ENCODE peak calls at places on chromosomes 7 and 10, in ten cellular contexts. J is GM12878, O is epithelial cell of esophagus, D is AG04450, X is cardiac fibroblast, Q is fibroblast of mammary gland, Y is dorsolateral prefrontal cortex, B is fibroblast of pulmonary artery, F is NT2/D1, L is SK-N-SH. C is an unnamed sample.

GRCh38 chr10:124290095-124290795 is 128.5 kb downstream of the OAT start:
- DNase-seq in X (peak; percentile 40), Q (peak; percentile 13), O (no peak), J (peak; percentile 80), L (no peak), F (no peak), Y (no peak), B (peak; percentile 23), D (no peak), C (peak; percentile 85)

GRCh38 chr10:67923551-67923950 is 39.1 kb downstream of the SIRT1 start:
- DNase-seq in Y (no peak), O (peak; percentile 25), Q (peak; percentile 56), D (no peak), F (no peak), X (peak; percentile 35), B (no peak), J (no peak), L (no peak), C (no peak)

GRCh38 chr7:36658603-36659516 is 65.4 kb downstream of the AOAH start:
- DNase-seq in L (no peak), B (peak; percentile 87), Y (no peak), D (peak; percentile 69), F (peak; percentile 89), Q (peak; percentile 92), X (peak; percentile 96), J (no peak), O (peak; percentile 97), C (no peak)

GRCh38 chr10:50536617-50537252 is 87.0 kb downstream of the SGMS1 start:
- DNase-seq in Y (no peak), D (no peak), O (peak; percentile 76), B (peak; percentile 27), J (no peak), Q (peak; percentile 61), L (no peak), F (no peak), X (peak; percentile 77), C (no peak)

GRCh38 chr10:29702288-29703164 is 67.8 kb upstream of the SVIL start:
- DNase-seq in Q (no peak), L (no peak), B (peak; percentile 37), Y (no peak), F (no peak), X (no peak), D (no peak), O (no peak), J (no peak), C (no peak)

GRCh38 chr10:86591436-86591835 is 62.9 kb upstream of the OPN4 start:
- DNase-seq in J (no peak), F (no peak), B (no peak), O (no peak), X (no peak), D (no peak), Y (no peak), Q (no peak), L (no peak), C (no peak)

GRCh38 chr7:118590107-118590506 is 365.6 kb downstream of the ANKRD7 start:
- DNase-seq in L (no peak), J (no peak), Q (no peak), B (peak; percentile 0), X (no peak), O (peak; percentile 41), Y (no peak), F (peak; percentile 20), D (no peak), C (no peak)

GRCh38 chr7:15737586-15737985 is 51.1 kb upstream of the MEOX2 start:
- DNase-seq in J (no peak), F (no peak), Y (no peak), L (no peak), B (peak; percentile 63), D (no peak), Q (no peak), O (no peak), X (peak; percentile 38), C (no peak)

GRCh38 chr10:120981601-120982381 is 130.6 kb downstream of the WDR11 start:
- DNase-seq in L (no peak), J (no peak), Y (no peak), F (peak; percentile 30), X (no peak), O (no peak), D (no peak), Q (no peak), B (no peak), C (no peak)

GRCh38 chr10:120982507-120982906 is 131.3 kb downstream of the WDR11 start:
- DNase-seq in Y (no peak), D (no peak), X (no peak), F (no peak), J (no peak), Q (no peak), O (no peak), B (no peak), L (no peak), C (no peak)

GRCh38 chr10:120978589-120979252 is 127.6 kb downstream of the WDR11 start:
- DNase-seq in O (no peak), Q (peak; percentile 1), B (no peak), Y (no peak), X (peak; percentile 3), F (no peak), D (no peak), J (no peak), L (no peak), C (peak; percentile 2)

GRCh38 chr10:120979435-120980315 is 128.5 kb downstream of the WDR11 start:
- DNase-seq in X (no peak), Q (no peak), F (peak; percentile 18), B (no peak), Y (peak; percentile 38), L (peak; percentile 84), O (peak; percentile 72), D (no peak), J (no peak), C (no peak)

DNA sequence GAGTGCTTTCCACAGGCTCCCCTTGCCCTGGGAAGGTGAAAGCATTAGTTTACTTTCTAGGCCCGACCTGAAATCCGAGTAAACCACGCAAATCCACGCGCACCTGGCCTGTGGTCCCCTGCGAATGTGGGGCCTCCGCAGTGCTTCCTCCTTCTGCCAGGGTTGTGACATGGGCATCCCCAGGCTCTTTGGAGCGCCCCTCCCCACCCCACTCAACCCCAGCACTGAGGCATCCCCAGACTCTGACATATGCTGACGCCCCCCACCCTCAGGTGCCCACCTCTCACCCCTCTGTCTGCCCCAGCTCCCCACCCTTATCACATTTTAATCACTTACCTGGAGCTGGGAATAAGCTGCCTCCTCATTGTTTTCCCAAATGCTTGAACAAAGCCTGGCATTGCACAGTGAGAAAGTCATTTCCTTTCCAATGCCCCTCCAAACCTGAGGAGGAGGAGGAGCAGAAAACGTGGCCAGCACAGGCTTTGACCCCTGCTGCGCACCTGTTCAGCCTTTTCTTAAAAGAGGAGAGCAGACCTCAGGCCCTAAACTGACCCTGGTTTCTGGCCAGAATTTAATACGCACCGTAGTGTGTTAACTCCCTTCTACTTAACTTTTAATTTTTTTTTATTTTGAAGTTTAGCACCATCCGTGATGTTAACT is 129.3 kb downstream of the WDR11 start:
- DNase-seq in Q (no peak), J (no peak), Y (no peak), F (no peak), D (no peak), L (no peak), B (no peak), X (no peak), O (no peak), C (no peak)
- H3K4me3 ChIP-seq in Q (no peak overlapping the region), J (no peak overlapping the region), Y (no peak overlapping the region), F (peak overlapping the region; percentile 8), D (no peak overlapping the region), L (no peak overlapping the region), B (no peak overlapping the region), X (no peak overlapping the region), O (no peak overlapping the region), C (no peak overlapping the region)

GRCh38 chr7:143410523-143411004 is 1.9 kb upstream of the EPHA1 start:
- DNase-seq in Y (no peak), O (no peak), L (no peak), Q (peak; percentile 81), B (peak; percentile 88), J (no peak), F (peak; percentile 89), D (no peak), X (peak; percentile 74), C (no peak)
- H3K4me3 ChIP-seq in Y (no peak overlapping the region), O (no peak overlapping the region), L (no peak overlapping the region), Q (no peak overlapping the region), B (no peak overlapping the region), J (no peak overlapping the region), F (no peak overlapping the region), D (no peak overlapping the region), X (no peak overlapping the region), C (no peak overlapping the region)

GRCh38 chr10:5092375-5092774 is 1.8 kb upstream of the AKR1C3 start:
- DNase-seq in L (no peak), X (no peak), Q (no peak), J (no peak), B (no peak), D (no peak), F (no peak), O (no peak), Y (no peak), C (no peak)

GRCh38 chr10:5095687-5096086 is 1.5 kb downstream of the AKR1C3 start:
- DNase-seq in O (no peak), X (peak; percentile 31), J (no peak), Q (peak; percentile 35), Y (no peak), D (no peak), B (no peak), F (no peak), L (no peak), C (no peak)

GRCh38 chr10:5094265-5095205 is at the start of gene AKR1C3:
- DNase-seq in O (peak; percentile 82), J (no peak), L (peak; percentile 32), B (peak; percentile 89), Y (no peak), D (peak; percentile 38), X (peak; percentile 88), Q (peak; percentile 85), F (peak; percentile 27), C (peak; percentile 29)

GRCh38 chr10:5092848-5093790 is 1.1 kb upstream of the AKR1C3 start:
- DNase-seq in D (no peak), X (no peak), O (peak; percentile 81), Q (no peak), Y (no peak), L (no peak), B (no peak), F (no peak), J (no peak), C (no peak)

GRCh38 chr10:5096108-5096507 is 1.9 kb downstream of the AKR1C3 start:
- DNase-seq in Q (no peak), L (no peak), F (no peak), D (no peak), O (no peak), B (no peak), J (no peak), X (no peak), Y (no peak), C (no peak)
- H3K4me3 ChIP-seq in Q (peak overlapping the region; percentile 79), L (no peak overlapping the region), F (no peak overlapping the region), D (no peak overlapping the region), O (no peak overlapping the region), B (peak overlapping the region; percentile 68), J (no peak overlapping the region), X (peak overlapping the region; percentile 58), Y (peak overlapping the region; percentile 65), C (no peak overlapping the region)

GRCh38 chr10:92692697-92693533 is 3.2 kb downstream of the HHEX start:
- DNase-seq in B (no peak), Q (no peak), Y (no peak), O (no peak), F (no peak), X (no peak), L (no peak), J (no peak), D (no peak), C (no peak)

GRCh38 chr10:92693534-92693893 is 3.8 kb downstream of the HHEX start:
- DNase-seq in B (no peak), L (no peak), Q (no peak), J (no peak), F (no peak), D (no peak), Y (no peak), X (no peak), O (no peak), C (no peak)

GRCh38 chr10:92691042-92691590 is 1.4 kb downstream of the HHEX start:
- DNase-seq in O (no peak), J (no peak), X (peak; percentile 39), Y (no peak), B (no peak), L (no peak), F (no peak), D (no peak), Q (no peak), C (no peak)

GRCh38 chr10:92691591-92692084 is 1.9 kb downstream of the HHEX start:
- DNase-seq in J (no peak), L (no peak), D (no peak), Q (no peak), X (no peak), Y (no peak), B (no peak), F (no peak), O (no peak), C (no peak)

DNA sequence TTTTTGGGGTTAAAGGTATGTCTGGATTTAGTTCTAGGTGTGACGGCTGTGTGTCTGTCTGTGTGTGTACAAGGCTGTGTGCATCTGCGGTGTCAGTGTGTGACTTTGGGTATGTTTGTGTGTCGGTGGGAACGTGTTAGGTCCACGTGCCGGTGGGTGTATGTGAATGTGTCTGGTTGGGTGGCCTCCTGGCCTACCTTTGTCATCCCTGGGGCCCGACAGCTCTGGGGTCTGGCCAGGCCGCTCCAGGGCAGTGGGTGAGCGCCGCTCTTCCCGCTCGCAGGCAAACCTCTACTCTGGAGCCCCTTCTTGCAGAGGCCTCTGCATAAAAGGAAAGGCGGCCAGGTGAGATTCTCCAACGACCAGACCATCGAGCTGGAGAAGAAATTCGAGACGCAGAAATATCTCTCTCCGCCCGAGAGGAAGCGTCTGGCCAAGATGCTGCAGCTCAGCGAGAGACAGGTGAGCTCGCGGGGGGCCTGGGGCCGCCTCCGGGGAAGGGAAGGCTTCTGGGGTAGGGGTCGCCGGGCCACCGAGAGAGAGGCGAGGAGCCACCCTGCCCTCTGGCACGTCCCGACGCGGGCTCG is 2.4 kb downstream of the HHEX start:
- DNase-seq in L (no peak), J (no peak), X (no peak), F (no peak), O (no peak), Q (no peak), D (no peak), B (no peak), Y (no peak), C (no peak)
- H3K4me3 ChIP-seq in L (no peak overlapping the region), J (no peak overlapping the region), X (peak overlapping the region; percentile 80), F (peak overlapping the region; percentile 16), O (no peak overlapping the region), Q (no peak overlapping the region), D (peak overlapping the region; percentile 77), B (peak overlapping the region; percentile 75), Y (peak overlapping the region; percentile 67), C (peak overlapping the region; percentile 80)

C was measured in HFF-Myc.